ENCODE peak calls at places on chromosomes 6 and 20, in ten cellular contexts. M is neural crest cell, F is heart right ventricle, P is ELF-1, O is LoVo, K is nucleus accumbens, Y is SJSA1, T is T-helper 2 cell, N is fibroblast of pulmonary artery, H is RWPE1. Z is an unnamed sample.

GRCh38 chr6:14706378-14706929 is 539.4 kb upstream of the JARID2 start:
- DNase-seq in F (peak; percentile 93), Y (peak; percentile 73), N (peak; percentile 99), T (peak; percentile 45), P (no peak), K (peak; percentile 7), O (no peak), M (no peak), H (peak; percentile 51), Z (peak; percentile 61)

GRCh38 chr6:30682181-30683117 is 4.0 kb downstream of the PPP1R18 start:
- DNase-seq in K (peak; percentile 22), M (no peak), T (peak; percentile 97), O (no peak), H (peak; percentile 68), N (peak; percentile 75), F (peak; percentile 87), P (peak; percentile 87), Y (peak; percentile 96), Z (peak; percentile 59)

GRCh38 chr6:141426400-141426980 is 706.2 kb upstream of the GJE1 start:
- DNase-seq in O (no peak), Y (no peak), M (no peak), K (no peak), P (no peak), T (no peak), F (no peak), N (no peak), H (no peak), Z (no peak)

GRCh38 chr20:3923818-3924217 is 34.6 kb downstream of the PANK2 start:
- DNase-seq in F (no peak), O (no peak), H (no peak), P (peak; percentile 21), K (no peak), N (peak; percentile 48), Y (no peak), T (no peak), M (no peak), Z (no peak)

GRCh38 chr6:119240257-119241123 is 109.1 kb downstream of the MAN1A1 start:
- DNase-seq in F (no peak), H (no peak), K (no peak), N (peak; percentile 8), P (peak; percentile 19), Y (no peak), T (no peak), M (no peak), O (no peak), Z (no peak)

GRCh38 chr6:22146581-22147468 is 150.0 kb downstream of the PRL start:
- DNase-seq in N (peak; percentile 8), T (peak; percentile 49), F (no peak), K (peak; percentile 61), O (no peak), Y (no peak), P (no peak), H (no peak), M (no peak), Z (no peak)

GRCh38 chr6:88449770-88450169 is 283.6 kb upstream of the CNR1 start:
- DNase-seq in M (no peak), F (no peak), N (peak; percentile 28), P (no peak), O (no peak), K (no peak), H (no peak), T (no peak), Y (no peak), Z (no peak)

GRCh38 chr20:50691585-50692552 is 527 bp upstream of the RIPOR3 start:
- DNase-seq in N (peak; percentile 61), P (peak; percentile 56), Y (no peak), F (no peak), K (no peak), M (peak; percentile 15), O (no peak), T (no peak), H (no peak), Z (no peak)

GRCh38 chr6:82364087-82365010 is 732 bp downstream of the TPBG start:
- DNase-seq in Y (peak; percentile 73), N (peak; percentile 69), T (no peak), K (no peak), F (peak; percentile 50), M (peak; percentile 40), P (peak; percentile 86), O (peak; percentile 60), H (peak; percentile 66), Z (no peak)

GRCh38 chr20:16710781-16711180 is 19.0 kb upstream of the SNRPB2 start:
- DNase-seq in O (no peak), M (no peak), T (no peak), H (no peak), F (no peak), N (no peak), Y (no peak), P (no peak), K (no peak), Z (no peak)

GRCh38 chr20:44790994-44791393 is 19.4 kb downstream of the RIMS4 start:
- DNase-seq in M (no peak), O (no peak), H (no peak), Y (no peak), F (no peak), N (no peak), T (no peak), K (no peak), P (no peak), Z (no peak)

GRCh38 chr6:106789436-106790145 is 160.2 kb downstream of the QRSL1 start:
- DNase-seq in O (no peak), Y (no peak), T (no peak), F (no peak), N (no peak), P (no peak), H (no peak), K (no peak), M (no peak), Z (no peak)

GRCh38 chr6:19905584-19905983 is 68.4 kb downstream of the ID4 start:
- DNase-seq in Y (no peak), K (no peak), T (no peak), M (no peak), F (no peak), O (no peak), H (peak; percentile 34), N (no peak), P (no peak), Z (no peak)

GRCh38 chr20:7722564-7722963 is 217.7 kb downstream of the HAO1 start:
- DNase-seq in Y (no peak), K (no peak), N (peak; percentile 92), O (no peak), T (no peak), M (no peak), H (no peak), P (no peak), F (no peak), Z (no peak)

GRCh38 chr20:11691766-11692165 is 225.9 kb upstream of the BTBD3 start:
- DNase-seq in M (no peak), F (no peak), T (no peak), K (no peak), N (no peak), Y (no peak), O (no peak), H (no peak), P (no peak), Z (no peak)

GRCh38 chr20:49729780-49730179 is 16.1 kb upstream of the B4GALT5 start:
- DNase-seq in M (no peak), O (no peak), T (no peak), N (peak; percentile 62), F (no peak), K (no peak), P (no peak), H (no peak), Y (no peak), Z (no peak)

GRCh38 chr6:158605266-158605878 is 39.2 kb downstream of the DYNLT1 start:
- DNase-seq in M (peak; percentile 72), P (peak; percentile 73), T (peak; percentile 66), N (peak; percentile 85), F (peak; percentile 65), K (peak; percentile 60), H (peak; percentile 56), O (peak; percentile 7), Y (peak; percentile 71), Z (peak; percentile 51)

GRCh38 chr20:63701051-63701328 is 4.5 kb downstream of the TNFRSF6B start:
- DNase-seq in O (no peak), H (no peak), P (peak; percentile 1), Y (no peak), K (no peak), F (no peak), N (no peak), M (no peak), T (no peak), Z (no peak)

GRCh38 chr20:37745553-37745952 is 51.7 kb downstream of the CTNNBL1 start:
- DNase-seq in H (no peak), O (no peak), M (no peak), Y (no peak), T (peak; percentile 74), N (no peak), K (no peak), F (no peak), P (no peak), Z (no peak)

GRCh38 chr20:63053430-63054102 is 46.8 kb upstream of the BHLHE23 start:
- DNase-seq in K (no peak), F (no peak), N (no peak), O (no peak), P (no peak), H (no peak), M (no peak), Y (peak; percentile 23), T (no peak), Z (no peak)

GRCh38 chr6:158666637-158667359 is 16.9 kb downstream of the SYTL3 start:
- DNase-seq in N (peak; percentile 71), F (no peak), K (no peak), Y (no peak), P (peak; percentile 56), T (no peak), M (no peak), O (no peak), H (no peak), Z (no peak)

GRCh38 chr6:113011803-113012202 is 664.7 kb downstream of the RFPL4B start:
- DNase-seq in N (peak; percentile 87), O (no peak), F (no peak), Y (no peak), K (no peak), M (no peak), T (no peak), H (no peak), P (no peak), Z (no peak)

GRCh38 chr6:137147195-137147594 is 26.2 kb downstream of the IL22RA2 start:
- DNase-seq in K (no peak), F (no peak), H (no peak), P (no peak), T (no peak), M (no peak), O (no peak), Y (no peak), N (no peak), Z (no peak)

GRCh38 chr20:47397652-47398301 is 41.3 kb upstream of the ZMYND8 start:
- DNase-seq in O (no peak), H (no peak), F (no peak), T (peak; percentile 55), M (no peak), Y (no peak), N (no peak), P (no peak), K (no peak), Z (no peak)

GRCh38 chr6:169445661-169446581 is 192.3 kb upstream of the THBS2 start:
- DNase-seq in F (no peak), H (no peak), M (no peak), N (no peak), P (no peak), Y (no peak), K (no peak), T (no peak), O (no peak), Z (no peak)

GRCh38 chr6:139545474-139546116 is 171.1 kb upstream of the CITED2 start:
- DNase-seq in Y (no peak), K (no peak), O (no peak), N (no peak), H (no peak), P (no peak), T (peak; percentile 70), M (no peak), F (no peak), Z (no peak)

GRCh38 chr6:113842165-113842564 is 15.0 kb upstream of the MARCKS start:
- DNase-seq in P (no peak), N (no peak), O (peak; percentile 32), Y (no peak), K (no peak), T (no peak), F (no peak), H (no peak), M (no peak), Z (no peak)

GRCh38 chr6:135440087-135440792 is 57.3 kb downstream of the AHI1 start:
- DNase-seq in H (no peak), M (no peak), O (no peak), N (no peak), F (no peak), Y (no peak), K (no peak), P (no peak), T (peak; percentile 49), Z (no peak)

Z was measured in HFF-Myc.